ENCODE peak calls at places on chromosomes 11 and 22, in four cellular contexts. Z is SK-N-SH, K is H1, X is keratinocyte. A is an unnamed sample.
A peak's percentile ranks its signal among the peaks of the same experiment; 100 is the strongest.

GRCh38 chr11:113159967-113160621 is 154.3 kb upstream of the TTC12 start:
- DNase-seq in Z (no peak), K (no peak), X (no peak), A (no peak)

GRCh38 chr22:44701824-44702478 is at the start of gene PRR5:
- DNase-seq in Z (peak; percentile 97), K (peak; percentile 81), X (peak; percentile 48), A (peak; percentile 73)

GRCh38 chr11:12743834-12744449 is 69.7 kb downstream of the TEAD1 start:
- DNase-seq in Z (no peak), K (no peak), X (no peak), A (no peak)

GRCh38 chr11:31628111-31628510 is 118.5 kb downstream of the ELP4 start:
- DNase-seq in Z (no peak), K (no peak), X (no peak), A (no peak)

GRCh38 chr11:32071811-32072210 is 19.1 kb upstream of the RCN1 start:
- DNase-seq in Z (peak; percentile 23), K (no peak), X (no peak), A (peak; percentile 81)

GRCh38 chr11:13869404-13869886 is 93.1 kb upstream of the SPON1 start:
- DNase-seq in Z (no peak), K (no peak), X (no peak), A (no peak)

GRCh38 chr11:95985174-95985808 is 61.4 kb upstream of the MTMR2 start:
- DNase-seq in Z (no peak), K (no peak), X (no peak), A (peak; percentile 48)

GRCh38 chr11:3153291-3153861 is 11.7 kb downstream of the OSBPL5 start:
- DNase-seq in Z (no peak), K (no peak), X (no peak), A (no peak)

GRCh38 chr11:107898270-107898669 is 30.0 kb upstream of the RAB39A start:
- DNase-seq in Z (peak; percentile 43), K (no peak), X (no peak), A (no peak)

GRCh38 chr11:129699711-129700304 is 115.8 kb upstream of the TMEM45B start:
- DNase-seq in Z (no peak), K (no peak), X (no peak), A (peak; percentile 22)

GRCh38 chr11:134497586-134497985 is 85.5 kb upstream of the B3GAT1 start:
- DNase-seq in Z (no peak), K (no peak), X (no peak), A (no peak)

GRCh38 chr11:84165139-84165538 is 879.0 kb upstream of the CCDC90B start:
- DNase-seq in Z (no peak), K (no peak), X (no peak), A (no peak)

GRCh38 chr22:50201191-50202129 is 649 bp downstream of the SELENOO start:
- DNase-seq in Z (no peak), K (no peak), X (no peak), A (no peak)

GRCh38 chr11:22690891-22691290 is 24.5 kb downstream of the GAS2 start:
- DNase-seq in Z (no peak), K (no peak), X (no peak), A (no peak)

GRCh38 chr11:126352934-126353801 is 2.3 kb upstream of the ST3GAL4 start:
- DNase-seq in Z (no peak), K (no peak), X (peak; percentile 90), A (peak; percentile 82)

GRCh38 chr11:82823635-82824614 is 76.3 kb downstream of the PRCP start:
- DNase-seq in Z (no peak), K (no peak), X (no peak), A (no peak)

GRCh38 chr11:72494109-72494429 is 59.7 kb upstream of the CLPB start:
- DNase-seq in Z (no peak), K (no peak), X (no peak), A (no peak)

GRCh38 chr11:111441443-111441842 is 62.4 kb upstream of the POU2AF1 start:
- DNase-seq in Z (no peak), K (no peak), X (peak; percentile 25), A (no peak)

GRCh38 chr22:49209452-49210195 is 618.0 kb downstream of the BRD1 start:
- DNase-seq in Z (peak; percentile 54), K (peak; percentile 31), X (no peak), A (no peak)

GRCh38 chr11:114354076-114354475 is 46.2 kb downstream of the C11orf71 start:
- DNase-seq in Z (no peak), K (no peak), X (peak; percentile 95), A (peak; percentile 47)

GRCh38 chr11:1053121-1053901 is 16.8 kb upstream of the MUC6 start:
- DNase-seq in Z (peak; percentile 55), K (no peak), X (no peak), A (no peak)

GRCh38 chr22:49896201-49896600 is 22.0 kb downstream of the ALG12 start:
- DNase-seq in Z (no peak), K (no peak), X (no peak), A (no peak)

GRCh38 chr11:133598879-133599278 is 66.6 kb upstream of the OPCML start:
- DNase-seq in Z (no peak), K (no peak), X (no peak), A (no peak)

GRCh38 chr11:4680341-4680740 is 17.3 kb downstream of the OR51E2 start:
- DNase-seq in Z (no peak), K (no peak), X (no peak), A (no peak)

GRCh38 chr22:24285245-24285644 is 14.6 kb downstream of the SPECC1L start:
- DNase-seq in Z (no peak), K (no peak), X (no peak), A (no peak)

GRCh38 chr11:125457814-125458343 is 38.2 kb downstream of the FEZ1 start:
- DNase-seq in Z (no peak), K (peak; percentile 40), X (no peak), A (no peak)

GRCh38 chr22:39300198-39300830 is 19.1 kb downstream of the RPL3 start:
- DNase-seq in Z (no peak), K (no peak), X (no peak), A (peak; percentile 60)

GRCh38 chr22:45235101-45235777 is 5.5 kb downstream of the KIAA0930 start:
- DNase-seq in Z (no peak), K (no peak), X (no peak), A (no peak)

GRCh38 chr22:36546092-36546804 is 17.3 kb upstream of the EIF3D start:
- DNase-seq in Z (peak; percentile 86), K (peak; percentile 65), X (no peak), A (peak; percentile 58)

GRCh38 chr11:5591613-5592012 is 4.8 kb upstream of the TRIM6 start:
- DNase-seq in Z (no peak), K (no peak), X (no peak), A (no peak)

GRCh38 chr22:50622723-50623327 is 5.1 kb downstream of the ARSA start:
- DNase-seq in Z (peak; percentile 12), K (no peak), X (no peak), A (no peak)

GRCh38 chr11:105111145-105111944 is 28.2 kb downstream of the CARD18 start:
- DNase-seq in Z (no peak), K (no peak), X (no peak), A (no peak)
- H2AFZ ChIP-seq in Z (no peak overlapping the region), K (peak overlapping the region; percentile 94), X (no peak overlapping the region), A (no peak overlapping the region)

DNA sequence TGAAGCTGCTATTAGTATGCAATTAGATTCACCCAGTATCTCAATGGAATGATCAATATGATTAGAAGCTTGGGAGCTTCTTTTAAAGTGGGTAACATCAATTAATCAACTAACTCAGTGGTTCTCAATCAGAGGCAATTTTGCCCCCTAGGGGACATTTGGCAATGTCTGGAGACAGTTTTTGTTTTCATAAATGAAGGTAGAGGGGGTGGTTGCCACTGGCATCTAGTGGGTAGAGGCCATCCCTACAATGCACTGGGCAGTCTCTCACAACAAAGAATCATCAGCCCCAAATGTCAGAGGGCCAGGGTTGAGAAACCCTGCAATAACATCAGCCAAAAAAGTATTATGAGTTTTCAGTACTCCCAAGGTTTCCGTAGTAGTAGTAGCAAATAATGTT is 5.9 kb upstream of the AMOTL1 start:
- DNase-seq in Z (no peak), K (no peak), X (no peak), A (peak; percentile 67)
- TF ChIP-seq CTCF in Z (peak; percentile 49), K (peak; percentile 49), X (peak; percentile 66), A (peak; percentile 73)

GRCh38 chr11:60777572-60777971 is 7.6 kb upstream of the MS4A10 start:
- DNase-seq in Z (no peak), K (no peak), X (no peak), A (no peak)
- H2AFZ ChIP-seq in Z (no peak overlapping the region), K (no peak overlapping the region), X (no peak overlapping the region), A (no peak overlapping the region)

GRCh38 chr22:22376352-22376706 is 131.7 kb downstream of the VPREB1 start:
- DNase-seq in Z (no peak), K (no peak), X (no peak), A (no peak)

GRCh38 chr22:22378446-22379415 is 129.8 kb downstream of the ZNF280B start:
- DNase-seq in Z (no peak), K (no peak), X (no peak), A (no peak)

GRCh38 chr22:22384267-22384666 is 124.3 kb downstream of the ZNF280B start:
- DNase-seq in Z (no peak), K (no peak), X (no peak), A (no peak)

GRCh38 chr22:22377335-22377734 is 131.2 kb downstream of the ZNF280B start:
- DNase-seq in Z (no peak), K (no peak), X (no peak), A (no peak)

DNA sequence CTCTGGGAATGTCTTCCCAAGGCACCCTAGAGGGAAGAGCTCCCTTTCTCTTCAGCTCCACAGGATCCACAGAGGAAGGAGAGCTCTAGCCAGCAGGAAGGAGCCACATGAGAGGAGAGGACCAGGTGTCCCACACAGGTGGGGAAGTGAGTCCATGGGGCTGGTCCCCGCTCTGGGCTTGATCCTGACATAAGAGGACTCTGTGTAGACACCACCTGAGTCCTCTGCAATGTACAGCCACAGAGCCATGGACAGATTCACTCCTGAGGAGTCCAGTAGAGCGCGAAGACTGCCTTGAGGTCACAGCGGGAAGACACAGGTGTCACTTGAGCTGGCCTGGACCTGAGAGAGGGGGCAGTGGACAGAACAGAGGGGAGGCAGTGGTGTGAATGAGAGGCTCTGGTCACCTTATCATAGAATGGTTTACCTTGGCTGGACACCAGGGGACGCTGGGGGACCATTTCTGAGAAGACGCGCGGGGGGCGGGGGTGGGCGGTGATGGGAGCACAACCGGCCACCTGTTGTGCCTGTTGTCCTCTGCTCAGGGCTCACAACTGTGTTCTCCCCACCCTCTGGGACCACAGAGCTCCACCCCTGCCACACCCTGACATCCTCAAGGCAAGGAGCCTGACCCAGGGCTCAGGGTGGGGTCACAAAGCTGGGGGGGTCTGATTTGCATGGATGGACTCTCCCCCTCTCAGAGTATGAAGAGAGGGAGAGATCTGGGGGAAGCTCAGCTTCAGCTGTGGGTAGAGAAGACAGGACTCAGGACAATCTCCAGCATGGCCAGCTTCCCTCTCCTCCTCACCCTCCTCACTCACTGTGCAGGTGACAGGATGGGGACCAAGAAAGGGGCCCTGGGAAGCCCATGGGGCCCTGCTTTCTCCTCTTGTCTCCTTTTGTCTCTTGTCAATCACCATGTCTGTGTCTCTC is 128.2 kb downstream of the ZNF280B start:
- DNase-seq in Z (peak; percentile 35), K (peak; percentile 82), X (no peak), A (no peak)
- TF ChIP-seq CTCF in Z (peak; percentile 18), K (peak; percentile 40), X (no peak), A (peak; percentile 31)

DNA sequence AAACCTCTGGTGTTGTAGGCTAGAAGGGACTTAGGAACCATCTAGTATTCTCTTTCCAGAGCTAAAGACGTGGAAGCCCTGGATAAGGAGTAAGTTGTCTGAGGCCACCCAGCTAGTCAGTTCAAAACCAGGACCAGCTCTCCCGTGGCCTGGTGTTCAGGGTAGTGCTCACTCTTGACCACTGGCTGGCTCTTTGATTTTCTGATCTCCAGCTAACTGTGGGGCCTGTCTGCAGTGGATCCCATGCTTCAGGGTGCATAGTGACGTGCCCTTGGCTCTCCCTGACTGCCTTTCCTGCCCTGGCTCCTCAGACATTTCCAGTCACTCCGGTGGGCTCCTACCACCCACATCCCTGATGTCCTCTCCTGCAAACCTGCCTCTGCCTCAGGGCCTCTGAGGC is 1.3 kb downstream of the CLMP start:
- DNase-seq in Z (peak; percentile 52), K (no peak), X (no peak), A (no peak)
- H2AFZ ChIP-seq in Z (no peak overlapping the region), K (no peak overlapping the region), X (no peak overlapping the region), A (no peak overlapping the region)